ENCODE peak calls at places on chromosomes 1 and 21, in nine cellular contexts. U is DND-41, I is heart left ventricle, Q is BE2C, S is mucosa of descending colon, V is cardiac muscle cell, P is adrenal gland, C is HCT116, E is hepatocyte. J is an unnamed sample.

GRCh38 chr21:32727478-32727727 is 410 bp downstream of the SYNJ1 start:
- DNase-seq in Q (no peak), P (no peak), E (no peak), C (no peak), V (no peak), U (no peak), I (no peak), S (peak; percentile 70), J (no peak)

GRCh38 chr1:240701412-240701811 is 89.5 kb upstream of the GREM2 start:
- DNase-seq in U (no peak), Q (no peak), V (peak; percentile 6), E (peak; percentile 18), I (no peak), C (no peak), P (no peak), S (no peak), J (no peak)

GRCh38 chr21:31078796-31079195 is 40.5 kb upstream of the KRTAP19-8 start:
- DNase-seq in E (no peak), V (peak; percentile 53), S (no peak), I (no peak), C (no peak), P (no peak), Q (no peak), U (no peak), J (no peak)

GRCh38 chr1:207459008-207459407 is 4.9 kb downstream of the CR2 start:
- DNase-seq in C (no peak), S (no peak), Q (no peak), I (no peak), U (peak; percentile 78), E (no peak), P (no peak), V (no peak), J (no peak)

GRCh38 chr1:192724670-192725069 is 84.2 kb upstream of the RGS2 start:
- DNase-seq in U (no peak), S (no peak), V (no peak), Q (no peak), I (no peak), C (no peak), P (peak; percentile 17), E (no peak), J (no peak)

GRCh38 chr21:32285476-32285875 is 6.6 kb upstream of the MIS18A start:
- DNase-seq in P (no peak), I (no peak), C (no peak), S (no peak), E (no peak), Q (no peak), V (no peak), U (no peak), J (no peak)

GRCh38 chr1:183568176-183569041 is 21.9 kb downstream of the NCF2 start:
- DNase-seq in C (no peak), V (peak; percentile 20), Q (no peak), I (peak; percentile 58), E (no peak), S (peak; percentile 55), P (peak; percentile 32), U (no peak), J (no peak)

GRCh38 chr1:243642936-243643335 is 207.1 kb downstream of the AKT3 start:
- DNase-seq in I (no peak), Q (no peak), E (no peak), S (no peak), P (no peak), U (no peak), C (no peak), V (peak; percentile 37), J (no peak)

GRCh38 chr1:88973520-88974137 is 18.8 kb downstream of the KYAT3 start:
- DNase-seq in S (no peak), Q (no peak), P (no peak), E (peak; percentile 51), I (no peak), V (peak; percentile 59), C (peak; percentile 33), U (no peak), J (no peak)

GRCh38 chr1:81377406-81377805 is 423.3 kb upstream of the ADGRL2 start:
- DNase-seq in C (no peak), S (no peak), U (no peak), I (no peak), V (no peak), E (no peak), Q (no peak), P (no peak), J (peak; percentile 38)

GRCh38 chr1:2003564-2004131 is at the start of gene CFAP74:
- DNase-seq in I (no peak), E (peak; percentile 76), V (peak; percentile 83), Q (peak; percentile 76), P (peak; percentile 31), C (peak; percentile 53), U (no peak), S (no peak), J (peak; percentile 56)

GRCh38 chr1:38133304-38133703 is 86.7 kb upstream of the POU3F1 start:
- DNase-seq in C (no peak), S (no peak), P (no peak), U (no peak), V (no peak), E (no peak), Q (no peak), I (no peak), J (no peak)

GRCh38 chr1:155003227-155003765 is 694 bp downstream of the ZBTB7B start:
- DNase-seq in S (peak; percentile 64), P (no peak), I (peak; percentile 46), E (peak; percentile 63), C (no peak), V (peak; percentile 34), Q (peak; percentile 44), U (no peak), J (peak; percentile 52)

GRCh38 chr1:227891223-227891954 is 56.3 kb downstream of the WNT9A start:
- DNase-seq in I (no peak), E (no peak), Q (peak; percentile 3), P (no peak), S (peak; percentile 36), V (no peak), C (no peak), U (no peak), J (peak; percentile 5)

GRCh38 chr1:157115851-157116734 is 16.5 kb upstream of the ETV3L start:
- DNase-seq in S (no peak), Q (no peak), E (no peak), P (no peak), V (no peak), I (no peak), C (no peak), U (no peak), J (no peak)

GRCh38 chr1:1122981-1123480 is 7.1 kb upstream of the C1orf159 start:
- DNase-seq in U (no peak), V (peak; percentile 24), I (no peak), Q (peak; percentile 39), C (no peak), E (peak; percentile 63), S (peak; percentile 74), P (no peak), J (no peak)

GRCh38 chr1:228279722-228280105 is 71.9 kb downstream of the OBSCN start:
- DNase-seq in I (no peak), V (no peak), Q (no peak), C (no peak), S (no peak), P (no peak), U (no peak), E (no peak), J (no peak)

GRCh38 chr21:14711287-14711686 is 165.2 kb upstream of the SAMSN1 start:
- DNase-seq in Q (no peak), E (no peak), V (no peak), P (no peak), U (no peak), S (no peak), C (no peak), I (no peak), J (no peak)

GRCh38 chr1:32181065-32181464 is 1.6 kb downstream of the TXLNA start:
- DNase-seq in S (no peak), C (no peak), U (no peak), V (no peak), P (no peak), I (no peak), Q (no peak), E (no peak), J (no peak)

GRCh38 chr1:32179193-32179442 is 357 bp upstream of the TXLNA start:
- DNase-seq in Q (no peak), S (no peak), I (no peak), V (no peak), P (no peak), E (no peak), C (no peak), U (no peak), J (no peak)

GRCh38 chr1:32180186-32181060 is 948 bp downstream of the TXLNA start:
- DNase-seq in S (peak; percentile 79), E (peak; percentile 71), U (peak; percentile 52), Q (peak; percentile 57), P (peak; percentile 75), I (peak; percentile 54), V (peak; percentile 68), C (no peak), J (peak; percentile 64)

GRCh38 chr1:32178380-32179192 is 889 bp upstream of the TXLNA start:
- DNase-seq in V (no peak), S (no peak), P (no peak), C (no peak), U (no peak), I (no peak), Q (no peak), E (peak; percentile 28), J (no peak)

GRCh38 chr1:32179443-32180185 is at the start of gene TXLNA:
- DNase-seq in U (peak; percentile 93), C (peak; percentile 83), S (peak; percentile 97), I (peak; percentile 96), Q (peak; percentile 89), P (peak; percentile 96), E (peak; percentile 97), V (peak; percentile 96), J (peak; percentile 96)
- H3K4me1 ChIP-seq in U (peaks cover 49% of the 10 kb centered on the region), C (peaks cover 15% of the 10 kb centered on the region), S (peaks cover 26% of the 10 kb centered on the region), I (peaks cover 11% of the 10 kb centered on the region), Q (no peaks in the 10 kb centered on the region), P (peaks cover 21% of the 10 kb centered on the region), E (peaks cover 32% of the 10 kb centered on the region), V (peaks cover 14% of the 10 kb centered on the region), J (peaks cover 14% of the 10 kb centered on the region)

GRCh38 chr1:184818646-184819045 is 64.0 kb upstream of the EDEM3 start:
- DNase-seq in S (no peak), P (no peak), U (no peak), C (no peak), I (no peak), V (no peak), Q (no peak), E (no peak), J (no peak)
- H3K4me1 ChIP-seq in S (no peaks in the 10 kb centered on the region), P (no peaks in the 10 kb centered on the region), U (no peaks in the 10 kb centered on the region), C (no peaks in the 10 kb centered on the region), I (peaks cover 6% of the 10 kb centered on the region), V (peaks cover 5% of the 10 kb centered on the region), Q (no peaks in the 10 kb centered on the region), E (peaks cover 9% of the 10 kb centered on the region), J (no peaks in the 10 kb centered on the region)

GRCh38 chr1:152756872-152757271 is 953 bp upstream of the KPRP start:
- DNase-seq in E (no peak), C (no peak), P (no peak), U (no peak), I (no peak), Q (no peak), V (no peak), S (no peak), J (no peak)
- H3K4me1 ChIP-seq in E (no peaks in the 10 kb centered on the region), C (no peaks in the 10 kb centered on the region), P (no peaks in the 10 kb centered on the region), U (no peaks in the 10 kb centered on the region), I (no peaks in the 10 kb centered on the region), Q (no peaks in the 10 kb centered on the region), V (no peaks in the 10 kb centered on the region), S (no peaks in the 10 kb centered on the region), J (no peaks in the 10 kb centered on the region)

DNA sequence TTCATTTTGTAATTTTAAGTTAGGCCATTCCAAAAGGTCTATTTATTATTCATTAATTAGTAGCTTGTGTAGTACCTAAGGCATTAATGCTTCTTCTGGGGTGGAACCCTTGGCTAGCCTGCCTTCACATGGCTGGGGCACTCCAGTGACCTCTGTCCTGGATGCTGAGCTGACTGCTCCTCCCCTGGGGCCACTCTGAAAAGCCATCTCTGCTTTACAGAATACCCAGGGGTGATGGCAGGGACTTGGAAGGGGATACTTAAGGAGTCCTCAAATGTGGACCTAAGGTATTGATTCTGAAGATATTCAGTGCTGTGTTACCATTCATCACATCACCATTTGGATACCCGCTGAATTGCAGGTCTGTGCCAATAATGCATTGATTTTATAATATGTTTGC is 187.8 kb upstream of the COA6 start:
- DNase-seq in V (no peak), C (no peak), E (no peak), Q (no peak), U (no peak), P (no peak), S (no peak), I (no peak), J (no peak)
- H3K4me1 ChIP-seq in V (peaks cover 3% of the 10 kb centered on the region), C (peaks cover 20% of the 10 kb centered on the region), E (no peaks in the 10 kb centered on the region), Q (no peaks in the 10 kb centered on the region), U (peaks cover 32% of the 10 kb centered on the region), P (no peaks in the 10 kb centered on the region), S (no peaks in the 10 kb centered on the region), I (no peaks in the 10 kb centered on the region), J (no peaks in the 10 kb centered on the region)